ENCODE peak calls at places on chromosome 15, in ten cellular contexts. F is thoracic aorta, A is H1, T is fibroblast of lung, J is left ventricle myocardium inferior, U is transverse colon, H is endothelial cell of umbilical vein, L is colonic mucosa, Z is psoas muscle, B is body of pancreas. M is an unnamed sample.
A peak's percentile ranks its signal among the peaks of the same experiment; 100 is the strongest.

GRCh38 chr15:76336254-76337046 is at the start of gene ISL2:
- DNase-seq in F (no peak), A (peak; percentile 97), T (peak; percentile 89), J (no peak), U (peak; percentile 85), H (peak; percentile 60), L (peak; percentile 78), Z (no peak), B (peak; percentile 64), M (peak; percentile 90)

GRCh38 chr15:61467823-61468222 is 238.7 kb upstream of the RORA start:
- DNase-seq in F (no peak), A (no peak), T (no peak), J (no peak), U (no peak), H (no peak), L (no peak), Z (no peak), B (no peak), M (no peak)

GRCh38 chr15:77409259-77410156 is 10.4 kb downstream of the PEAK1 start:
- DNase-seq in F (no peak), A (no peak), T (no peak), J (no peak), U (no peak), H (no peak), L (peak; percentile 28), Z (no peak), B (no peak), M (no peak)

GRCh38 chr15:73240864-73241499 is 127.8 kb downstream of the HCN4 start:
- DNase-seq in F (peak; percentile 19), A (peak; percentile 89), T (peak; percentile 70), J (peak; percentile 18), U (peak; percentile 73), H (peak; percentile 66), L (peak; percentile 82), Z (peak; percentile 47), B (peak; percentile 75), M (peak; percentile 77)

GRCh38 chr15:81106560-81106959 is 27.5 kb upstream of the CFAP161 start:
- DNase-seq in F (no peak), A (peak; percentile 56), T (peak; percentile 86), J (no peak), U (peak; percentile 37), H (peak; percentile 78), L (peak; percentile 45), Z (peak; percentile 28), B (peak; percentile 70), M (peak; percentile 70)

GRCh38 chr15:81809543-81809942 is 236.3 kb downstream of the MEX3B start:
- DNase-seq in F (no peak), A (no peak), T (peak; percentile 18), J (no peak), U (no peak), H (peak; percentile 15), L (no peak), Z (no peak), B (peak; percentile 16), M (peak; percentile 18)

GRCh38 chr15:82140859-82141258 is 95.0 kb upstream of the MEX3B start:
- DNase-seq in F (no peak), A (no peak), T (no peak), J (no peak), U (no peak), H (peak; percentile 39), L (no peak), Z (no peak), B (no peak), M (no peak)

GRCh38 chr15:77009646-77010311 is 14.9 kb downstream of the PSTPIP1 start:
- DNase-seq in F (no peak), A (no peak), T (no peak), J (no peak), U (no peak), H (no peak), L (no peak), Z (peak; percentile 8), B (no peak), M (no peak)

GRCh38 chr15:66483131-66483566 is 14.4 kb downstream of the SNAPC5 start:
- DNase-seq in F (no peak), A (no peak), T (peak; percentile 58), J (no peak), U (no peak), H (no peak), L (no peak), Z (peak; percentile 34), B (peak; percentile 87), M (no peak)

GRCh38 chr15:41550066-41550805 is 6.2 kb upstream of the RPAP1 start:
- DNase-seq in F (no peak), A (no peak), T (no peak), J (no peak), U (no peak), H (no peak), L (no peak), Z (no peak), B (no peak), M (peak; percentile 63)

GRCh38 chr15:60840306-60840702 is 361.4 kb upstream of the ICE2 start:
- DNase-seq in F (no peak), A (no peak), T (no peak), J (no peak), U (no peak), H (peak; percentile 44), L (no peak), Z (no peak), B (no peak), M (peak; percentile 33)

GRCh38 chr15:49315543-49315942 is 107.5 kb upstream of the FGF7 start:
- DNase-seq in F (no peak), A (no peak), T (no peak), J (no peak), U (no peak), H (no peak), L (no peak), Z (no peak), B (no peak), M (no peak)

GRCh38 chr15:26641144-26641543 is 131.7 kb downstream of the GABRB3 start:
- DNase-seq in F (no peak), A (no peak), T (no peak), J (no peak), U (no peak), H (no peak), L (no peak), Z (no peak), B (no peak), M (no peak)

GRCh38 chr15:74320358-74321247 is 46.8 kb downstream of the CYP11A1 start:
- DNase-seq in F (no peak), A (peak; percentile 84), T (peak; percentile 45), J (peak; percentile 61), U (peak; percentile 37), H (peak; percentile 37), L (peak; percentile 57), Z (peak; percentile 72), B (peak; percentile 28), M (peak; percentile 51)

GRCh38 chr15:61144055-61144454 is 85.0 kb downstream of the RORA start:
- DNase-seq in F (no peak), A (no peak), T (no peak), J (no peak), U (no peak), H (no peak), L (no peak), Z (no peak), B (no peak), M (no peak)

GRCh38 chr15:100314809-100315400 is 26.9 kb downstream of the ADAMTS17 start:
- DNase-seq in F (no peak), A (no peak), T (no peak), J (no peak), U (no peak), H (no peak), L (no peak), Z (no peak), B (no peak), M (no peak)

GRCh38 chr15:99719096-99719541 is 14.1 kb downstream of the LYSMD4 start:
- DNase-seq in F (no peak), A (no peak), T (peak; percentile 84), J (no peak), U (no peak), H (no peak), L (no peak), Z (no peak), B (no peak), M (no peak)

GRCh38 chr15:67520976-67521769 is at the start of gene C15orf61:
- DNase-seq in F (no peak), A (peak; percentile 81), T (peak; percentile 80), J (peak; percentile 84), U (peak; percentile 93), H (peak; percentile 84), L (peak; percentile 91), Z (peak; percentile 88), B (peak; percentile 96), M (peak; percentile 94)
- TF ChIP-seq CTCF in F (no peak), A (no peak), T (no peak), J (no peak), U (no peak), H (no peak), L (no peak), Z (no peak), B (no peak), M (peak; percentile 28)

GRCh38 chr15:37743826-37744225 is 190.6 kb upstream of the TMCO5A start:
- DNase-seq in F (no peak), A (no peak), T (no peak), J (no peak), U (no peak), H (no peak), L (no peak), Z (no peak), B (no peak), M (no peak)

GRCh38 chr15:37744521-37744920 is 189.9 kb upstream of the TMCO5A start:
- DNase-seq in F (no peak), A (no peak), T (no peak), J (no peak), U (no peak), H (no peak), L (no peak), Z (no peak), B (no peak), M (no peak)

DNA sequence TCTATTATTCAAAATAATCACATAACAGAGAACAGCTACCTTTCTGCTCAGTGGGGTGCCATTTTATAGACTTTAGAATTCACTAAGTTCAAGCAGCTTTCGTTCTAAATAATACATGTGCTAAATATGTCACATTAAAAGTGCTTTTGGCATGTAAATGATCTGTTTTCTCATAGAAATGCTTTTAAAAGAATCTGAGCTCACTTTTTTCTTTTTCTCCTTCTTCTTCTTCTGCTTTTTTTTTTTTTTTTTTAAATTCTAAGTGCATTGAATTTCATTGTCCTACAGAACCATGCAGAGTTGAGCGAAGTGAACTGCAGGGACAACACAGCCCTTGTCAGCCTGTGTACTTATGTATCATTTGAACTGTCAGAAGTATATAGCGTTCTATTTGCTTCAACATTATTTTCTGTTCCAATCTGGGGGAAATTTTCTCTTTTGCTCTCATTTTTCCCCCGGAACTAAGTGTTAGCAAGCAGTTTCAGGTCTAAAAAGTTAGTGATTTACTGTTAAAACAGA is 193.8 kb upstream of the TMCO5A start:
- DNase-seq in F (no peak), A (no peak), T (no peak), J (no peak), U (no peak), H (no peak), L (no peak), Z (no peak), B (no peak), M (no peak)
- H3K27ac ChIP-seq in F (no peak overlapping the region), A (no peak overlapping the region), T (no peak overlapping the region), J (no peak overlapping the region), U (no peak overlapping the region), H (no peak overlapping the region), L (no peak overlapping the region), Z (no peak overlapping the region), B (no peak overlapping the region), M (no peak overlapping the region)

GRCh38 chr15:92655178-92655995 is at the start of gene FAM174B:
- DNase-seq in F (no peak), A (peak; percentile 78), T (peak; percentile 20), J (peak; percentile 60), U (peak; percentile 38), H (peak; percentile 51), L (peak; percentile 54), Z (peak; percentile 57), B (peak; percentile 75), M (peak; percentile 79)
- H3K4me1 ChIP-seq in F (peaks cover 5% of the 10 kb centered on the region), A (peaks cover 4% of the 10 kb centered on the region), T (no peaks in the 10 kb centered on the region), J (peaks cover 50% of the 10 kb centered on the region), U (peaks cover 23% of the 10 kb centered on the region), H (peaks cover 22% of the 10 kb centered on the region), L (no peaks in the 10 kb centered on the region), Z (no peaks in the 10 kb centered on the region), B (peaks cover 47% of the 10 kb centered on the region), M (peaks cover 10% of the 10 kb centered on the region)

GRCh38 chr15:69854521-69855171 is 243.1 kb downstream of the TLE3 start:
- DNase-seq in F (no peak), A (no peak), T (peak; percentile 47), J (no peak), U (no peak), H (peak; percentile 16), L (no peak), Z (no peak), B (no peak), M (peak; percentile 23)
- TF ChIP-seq CTCF in F (no peak), A (no peak), T (no peak), J (no peak), U (no peak), H (no peak), L (no peak), Z (no peak), B (no peak), M (no peak)